ENCODE peak calls at places on chromosomes 1 and 21, in seven cellular contexts. B, I, E, X, K, P and Z are unnamed samples.

GRCh38 chr1:44084998-44085675 is 33.5 kb upstream of the KLF17 start:
- DNase-seq in B (no peak), I (peak), E (no peak), X (peak), K (no peak), P (no peak), Z (no peak)

GRCh38 chr1:11860083-11860482 is 1.3 kb upstream of the NPPB start:
- DNase-seq in B (no peak), I (no peak), E (no peak), X (no peak), K (no peak), P (no peak), Z (no peak)

GRCh38 chr1:10528066-10529014 is 53.6 kb downstream of the PEX14 start:
- DNase-seq in B (no peak), I (peak), E (no peak), X (peak), K (no peak), P (peak), Z (no peak)

GRCh38 chr1:24652382-24652781 is 9.3 kb downstream of the SRRM1 start:
- DNase-seq in B (no peak), I (no peak), E (no peak), X (no peak), K (no peak), P (no peak), Z (no peak)

GRCh38 chr1:47179988-47180563 is 9.8 kb downstream of the PDZK1IP1 start:
- DNase-seq in B (no peak), I (no peak), E (no peak), X (no peak), K (no peak), P (no peak), Z (no peak)

GRCh38 chr1:34590211-34590623 is 164.6 kb upstream of the GJB5 start:
- DNase-seq in B (no peak), I (no peak), E (no peak), X (no peak), K (no peak), P (peak), Z (peak)

GRCh38 chr1:193019442-193020026 is 39.6 kb downstream of the UCHL5 start:
- DNase-seq in B (no peak), I (peak), E (no peak), X (peak), K (peak), P (peak), Z (peak)

GRCh38 chr1:245671966-245672767 is 517.4 kb downstream of the KIF26B start:
- DNase-seq in B (no peak), I (no peak), E (no peak), X (no peak), K (no peak), P (no peak), Z (no peak)

GRCh38 chr1:54490361-54491248 is 57.4 kb upstream of the ACOT11 start:
- DNase-seq in B (no peak), I (no peak), E (no peak), X (no peak), K (no peak), P (peak), Z (no peak)

GRCh38 chr1:110112143-110112542 is at the start of gene UBL4B:
- DNase-seq in B (no peak), I (no peak), E (no peak), X (no peak), K (no peak), P (no peak), Z (no peak)

GRCh38 chr1:176996455-176997090 is 167.9 kb downstream of the ASTN1 start:
- DNase-seq in B (no peak), I (no peak), E (no peak), X (no peak), K (no peak), P (peak), Z (no peak)

GRCh38 chr1:157289001-157289400 is 150.8 kb upstream of the ETV3 start:
- DNase-seq in B (no peak), I (no peak), E (no peak), X (no peak), K (no peak), P (no peak), Z (no peak)

GRCh38 chr21:43657355-43658093 is 1.8 kb downstream of the HSF2BP start:
- DNase-seq in B (no peak), I (no peak), E (no peak), X (no peak), K (no peak), P (no peak), Z (no peak)

GRCh38 chr1:204573563-204573925 is 57.3 kb downstream of the MDM4 start:
- DNase-seq in B (no peak), I (peak), E (no peak), X (peak), K (no peak), P (no peak), Z (no peak)

GRCh38 chr1:154186177-154186576 is 5.7 kb downstream of the TPM3 start:
- DNase-seq in B (peak), I (peak), E (no peak), X (no peak), K (peak), P (peak), Z (peak)
- TF ChIP-seq CTCF in B (peak), I (peak), E (no peak), X (peak), K (peak), P (peak), Z (peak)

GRCh38 chr1:166840309-166841302 is 1.3 kb downstream of the POGK start:
- DNase-seq in B (no peak), I (peak), E (no peak), X (no peak), K (peak), P (peak), Z (no peak)
- TF ChIP-seq CTCF in B (no peak), I (no peak), E (no peak), X (no peak), K (peak), P (no peak), Z (no peak)

DNA sequence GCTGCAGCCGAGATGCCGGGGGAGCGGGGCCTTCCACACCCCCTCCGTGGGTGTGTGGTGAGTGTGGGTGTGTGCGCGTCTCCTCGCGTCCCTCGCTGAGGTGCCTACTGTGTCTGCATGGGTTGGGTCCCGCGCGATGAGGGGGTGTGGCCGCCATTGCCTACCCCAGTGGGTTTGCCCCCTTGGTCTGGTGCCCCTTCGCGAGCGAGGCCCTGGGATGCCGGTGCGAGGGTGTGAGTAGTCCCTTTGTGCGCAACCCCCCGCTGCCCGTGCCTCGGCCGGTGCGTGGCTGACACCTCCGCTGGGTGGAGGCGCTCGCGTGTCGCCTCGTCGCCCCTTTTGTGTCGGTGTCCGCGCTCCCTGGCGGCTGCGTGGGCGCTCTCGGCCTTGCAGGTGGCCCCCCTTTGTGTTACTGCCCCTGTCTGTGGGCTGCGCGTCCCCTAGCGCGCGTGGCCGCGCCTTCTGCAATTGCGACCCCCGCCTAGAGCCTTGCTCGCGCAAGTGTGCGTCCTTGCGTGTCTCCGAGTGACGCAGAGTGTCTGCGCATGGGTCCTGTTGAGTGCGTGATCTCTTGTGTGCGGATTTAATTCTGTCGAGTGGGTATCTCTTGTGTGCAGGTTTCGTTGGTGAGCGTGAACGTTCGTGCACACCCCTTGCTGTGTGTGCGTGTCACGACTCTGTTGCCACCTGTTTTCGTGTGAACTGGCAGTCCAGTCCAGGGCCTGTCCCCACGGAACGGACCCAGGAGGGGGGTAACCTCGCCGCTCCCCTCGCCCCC is 552 bp downstream of the TTC3 start:
- DNase-seq in B (peak), I (peak), E (no peak), X (no peak), K (peak), P (peak), Z (peak)
- TF ChIP-seq CTCF in B (no peak), I (no peak), E (peak), X (no peak), K (peak), P (no peak), Z (peak)

GRCh38 chr1:29305943-29306342 is 69.6 kb downstream of the PTPRU start:
- DNase-seq in B (no peak), I (no peak), E (no peak), X (no peak), K (no peak), P (no peak), Z (no peak)
- TF ChIP-seq CTCF in B (no peak), I (no peak), E (no peak), X (no peak), K (no peak), P (no peak), Z (no peak)

GRCh38 chr1:28087614-28088167 is 719 bp downstream of the EYA3 start:
- DNase-seq in B (peak), I (peak), E (no peak), X (no peak), K (peak), P (no peak), Z (peak)
- TF ChIP-seq CTCF in B (no peak), I (peak), E (no peak), X (peak), K (peak), P (no peak), Z (no peak)

DNA sequence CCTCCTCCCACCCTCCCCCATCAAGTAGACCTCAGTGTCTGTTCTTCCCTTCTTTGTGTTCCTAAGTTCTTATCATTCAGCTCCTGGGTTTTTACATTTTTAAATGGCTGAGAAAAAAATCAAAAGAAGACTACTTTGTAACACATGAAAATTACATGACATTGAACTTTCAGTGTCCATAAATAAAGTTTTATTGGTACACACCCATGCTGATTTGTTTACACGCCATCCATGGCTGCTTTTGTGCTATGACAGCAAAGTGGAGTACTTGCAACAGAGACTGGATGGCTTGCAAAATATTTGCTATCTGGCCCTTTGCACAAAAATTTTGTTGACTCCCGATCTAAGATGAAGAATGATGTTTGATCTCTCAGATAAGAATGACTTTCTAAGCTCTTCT is 171.4 kb downstream of the PRDM2 start:
- DNase-seq in B (no peak), I (no peak), E (no peak), X (no peak), K (no peak), P (no peak), Z (no peak)
- TF ChIP-seq CTCF in B (no peak), I (no peak), E (no peak), X (no peak), K (no peak), P (no peak), Z (no peak)